ENCODE peak calls at places on chromosomes 6 and 20, in seven cellular contexts. P, E, U, H, Q, K and Z are unnamed samples.

GRCh38 chr6:159688977-159689376 is 4.1 kb downstream of the SOD2 start:
- DNase-seq in P (no peak), E (no peak), U (no peak), H (no peak), Q (no peak), K (no peak), Z (no peak)

GRCh38 chr6:34981951-34982350 is 92.9 kb downstream of the ANKS1A start:
- DNase-seq in P (no peak), E (no peak), U (no peak), H (no peak), Q (no peak), K (no peak), Z (no peak)

GRCh38 chr6:162706236-162706635 is 21.3 kb downstream of the PRKN start:
- DNase-seq in P (no peak), E (no peak), U (no peak), H (peak; percentile 47), Q (peak; percentile 67), K (no peak), Z (no peak)

GRCh38 chr6:3294921-3295871 is 36.4 kb downstream of the PSMG4 start:
- DNase-seq in P (no peak), E (no peak), U (peak; percentile 85), H (no peak), Q (peak; percentile 46), K (no peak), Z (no peak)

GRCh38 chr6:4554645-4555044 is 221.6 kb upstream of the CDYL start:
- DNase-seq in P (no peak), E (no peak), U (no peak), H (no peak), Q (no peak), K (no peak), Z (no peak)

GRCh38 chr6:12709116-12709515 is 7.5 kb upstream of the PHACTR1 start:
- DNase-seq in P (peak; percentile 65), E (no peak), U (no peak), H (no peak), Q (no peak), K (no peak), Z (no peak)

GRCh38 chr6:73394577-73395354 is at the start of gene DDX43:
- DNase-seq in P (no peak), E (peak; percentile 15), U (no peak), H (peak; percentile 81), Q (peak; percentile 49), K (peak; percentile 28), Z (no peak)

GRCh38 chr20:1902188-1902587 is 7.0 kb downstream of the SIRPA start:
- DNase-seq in P (no peak), E (no peak), U (no peak), H (no peak), Q (no peak), K (no peak), Z (no peak)

GRCh38 chr20:41696428-41696827 is 78.3 kb upstream of the CHD6 start:
- DNase-seq in P (no peak), E (no peak), U (no peak), H (no peak), Q (no peak), K (no peak), Z (no peak)

GRCh38 chr6:5425267-5425666 is 164.0 kb downstream of the FARS2 start:
- DNase-seq in P (no peak), E (no peak), U (no peak), H (no peak), Q (no peak), K (no peak), Z (no peak)

GRCh38 chr20:35833271-35833670 is 61.5 kb downstream of the PHF20 start:
- DNase-seq in P (no peak), E (no peak), U (no peak), H (no peak), Q (no peak), K (no peak), Z (no peak)

GRCh38 chr6:150129616-150130505 is 13.0 kb upstream of the PPP1R14C start:
- DNase-seq in P (no peak), E (no peak), U (no peak), H (no peak), Q (no peak), K (no peak), Z (no peak)

GRCh38 chr6:53815381-53816119 is 20.7 kb downstream of the LRRC1 start:
- DNase-seq in P (no peak), E (no peak), U (no peak), H (no peak), Q (no peak), K (no peak), Z (no peak)

GRCh38 chr6:98529364-98529763 is 305.0 kb upstream of the POU3F2 start:
- DNase-seq in P (no peak), E (no peak), U (peak; percentile 6), H (no peak), Q (no peak), K (no peak), Z (no peak)

GRCh38 chr20:4164246-4164645 is 148.9 kb upstream of the RNF24 start:
- DNase-seq in P (no peak), E (no peak), U (no peak), H (no peak), Q (no peak), K (no peak), Z (no peak)

GRCh38 chr6:4928426-4928825 is 75.4 kb downstream of the RPP40 start:
- DNase-seq in P (no peak), E (no peak), U (no peak), H (no peak), Q (no peak), K (no peak), Z (no peak)

GRCh38 chr6:89208551-89208950 is 8.6 kb downstream of the GABRR1 start:
- DNase-seq in P (no peak), E (no peak), U (no peak), H (no peak), Q (no peak), K (no peak), Z (no peak)

GRCh38 chr20:50304501-50304856 is 113.8 kb downstream of the CEBPB start:
- DNase-seq in P (no peak), E (no peak), U (no peak), H (no peak), Q (peak; percentile 65), K (no peak), Z (no peak)